ENCODE peak calls at places on chromosomes 11 and 22, in ten cellular contexts. One of them, this sample, is unnamed.

GRCh38 chr11:71554996-71555395 is 6.8 kb downstream of the KRTAP5-9 start:
- DNase-seq in GDM1: no peak
- DNase-seq in adrenal gland: no peak
- DNase-seq in GM23248: no peak
- DNase-seq in left colon: no peak
- DNase-seq in left cardiac atrium: no peak
- DNase-seq in neural progenitor cell: no peak
- DNase-seq in EL: no peak
- DNase-seq in stimulated activated CD4-positive, alpha-beta T cell treated with anti-CD3 and anti-CD28 coated beads, TNF-alpha, amount 100 ng/mL, for 1 hour: no peak
- DNase-seq in NCI-H2029: no peak
- DNase-seq in this sample: no peak

GRCh38 chr11:135002236-135002635 is 590.2 kb upstream of the B3GAT1 start:
- DNase-seq in GDM1: no peak
- DNase-seq in adrenal gland: no peak
- DNase-seq in GM23248: no peak
- DNase-seq in left colon: no peak
- DNase-seq in left cardiac atrium: no peak
- DNase-seq in neural progenitor cell: no peak
- DNase-seq in EL: no peak
- DNase-seq in stimulated activated CD4-positive, alpha-beta T cell treated with anti-CD3 and anti-CD28 coated beads, TNF-alpha, amount 100 ng/mL, for 1 hour: no peak
- DNase-seq in NCI-H2029: peak
- DNase-seq in this sample: no peak

GRCh38 chr22:46280999-46281623 is 13.3 kb downstream of the TTC38 start:
- DNase-seq in GDM1: no peak
- DNase-seq in adrenal gland: no peak
- DNase-seq in GM23248: no peak
- DNase-seq in left colon: no peak
- DNase-seq in left cardiac atrium: no peak
- DNase-seq in neural progenitor cell: no peak
- DNase-seq in EL: no peak
- DNase-seq in stimulated activated CD4-positive, alpha-beta T cell treated with anti-CD3 and anti-CD28 coated beads, TNF-alpha, amount 100 ng/mL, for 1 hour: no peak
- DNase-seq in NCI-H2029: no peak
- DNase-seq in this sample: no peak

GRCh38 chr11:79018371-79018849 is 422.4 kb downstream of the TENM4 start:
- DNase-seq in GDM1: no peak
- DNase-seq in adrenal gland: no peak
- DNase-seq in GM23248: peak
- DNase-seq in left colon: no peak
- DNase-seq in left cardiac atrium: no peak
- DNase-seq in neural progenitor cell: no peak
- DNase-seq in EL: peak
- DNase-seq in stimulated activated CD4-positive, alpha-beta T cell treated with anti-CD3 and anti-CD28 coated beads, TNF-alpha, amount 100 ng/mL, for 1 hour: no peak
- DNase-seq in NCI-H2029: no peak
- DNase-seq in this sample: no peak

GRCh38 chr22:32949719-32950118 is 108.5 kb downstream of the SYN3 start:
- DNase-seq in GDM1: no peak
- DNase-seq in adrenal gland: peak
- DNase-seq in GM23248: no peak
- DNase-seq in left colon: no peak
- DNase-seq in left cardiac atrium: no peak
- DNase-seq in neural progenitor cell: no peak
- DNase-seq in EL: no peak
- DNase-seq in stimulated activated CD4-positive, alpha-beta T cell treated with anti-CD3 and anti-CD28 coated beads, TNF-alpha, amount 100 ng/mL, for 1 hour: no peak
- DNase-seq in NCI-H2029: no peak
- DNase-seq in this sample: no peak

GRCh38 chr22:48464246-48464645 is 1363.4 kb downstream of the BRD1 start:
- DNase-seq in GDM1: no peak
- DNase-seq in adrenal gland: no peak
- DNase-seq in GM23248: no peak
- DNase-seq in left colon: no peak
- DNase-seq in left cardiac atrium: no peak
- DNase-seq in neural progenitor cell: peak
- DNase-seq in EL: no peak
- DNase-seq in stimulated activated CD4-positive, alpha-beta T cell treated with anti-CD3 and anti-CD28 coated beads, TNF-alpha, amount 100 ng/mL, for 1 hour: no peak
- DNase-seq in NCI-H2029: no peak
- DNase-seq in this sample: no peak

GRCh38 chr22:37310075-37310606 is 27.8 kb downstream of the CYTH4 start:
- DNase-seq in GDM1: no peak
- DNase-seq in adrenal gland: no peak
- DNase-seq in GM23248: peak
- DNase-seq in left colon: no peak
- DNase-seq in left cardiac atrium: no peak
- DNase-seq in neural progenitor cell: no peak
- DNase-seq in EL: peak
- DNase-seq in stimulated activated CD4-positive, alpha-beta T cell treated with anti-CD3 and anti-CD28 coated beads, TNF-alpha, amount 100 ng/mL, for 1 hour: no peak
- DNase-seq in NCI-H2029: no peak
- DNase-seq in this sample: no peak

GRCh38 chr22:26546282-26546681 is 34.0 kb upstream of the TFIP11 start:
- DNase-seq in GDM1: no peak
- DNase-seq in adrenal gland: no peak
- DNase-seq in GM23248: no peak
- DNase-seq in left colon: no peak
- DNase-seq in left cardiac atrium: no peak
- DNase-seq in neural progenitor cell: no peak
- DNase-seq in EL: no peak
- DNase-seq in stimulated activated CD4-positive, alpha-beta T cell treated with anti-CD3 and anti-CD28 coated beads, TNF-alpha, amount 100 ng/mL, for 1 hour: no peak
- DNase-seq in NCI-H2029: peak
- DNase-seq in this sample: no peak

GRCh38 chr11:69384548-69385465 is 90.9 kb downstream of the MYEOV start:
- DNase-seq in GDM1: no peak
- DNase-seq in adrenal gland: peak
- DNase-seq in GM23248: no peak
- DNase-seq in left colon: peak
- DNase-seq in left cardiac atrium: no peak
- DNase-seq in neural progenitor cell: no peak
- DNase-seq in EL: no peak
- DNase-seq in stimulated activated CD4-positive, alpha-beta T cell treated with anti-CD3 and anti-CD28 coated beads, TNF-alpha, amount 100 ng/mL, for 1 hour: no peak
- DNase-seq in NCI-H2029: no peak
- DNase-seq in this sample: no peak

GRCh38 chr11:9090488-9091043 is 833 bp downstream of the SCUBE2 start:
- DNase-seq in GDM1: no peak
- DNase-seq in adrenal gland: no peak
- DNase-seq in GM23248: peak
- DNase-seq in left colon: no peak
- DNase-seq in left cardiac atrium: no peak
- DNase-seq in neural progenitor cell: peak
- DNase-seq in EL: peak
- DNase-seq in stimulated activated CD4-positive, alpha-beta T cell treated with anti-CD3 and anti-CD28 coated beads, TNF-alpha, amount 100 ng/mL, for 1 hour: no peak
- DNase-seq in NCI-H2029: no peak
- DNase-seq in this sample: no peak

GRCh38 chr11:70548976-70549375 is 150.6 kb downstream of the CTTN start:
- DNase-seq in GDM1: no peak
- DNase-seq in adrenal gland: no peak
- DNase-seq in GM23248: no peak
- DNase-seq in left colon: no peak
- DNase-seq in left cardiac atrium: no peak
- DNase-seq in neural progenitor cell: no peak
- DNase-seq in EL: no peak
- DNase-seq in stimulated activated CD4-positive, alpha-beta T cell treated with anti-CD3 and anti-CD28 coated beads, TNF-alpha, amount 100 ng/mL, for 1 hour: no peak
- DNase-seq in NCI-H2029: no peak
- DNase-seq in this sample: no peak

GRCh38 chr22:24429411-24430365 is 2.3 kb downstream of the ADORA2A start:
- DNase-seq in GDM1: no peak
- DNase-seq in adrenal gland: peak
- DNase-seq in GM23248: peak
- DNase-seq in left colon: no peak
- DNase-seq in left cardiac atrium: peak
- DNase-seq in neural progenitor cell: no peak
- DNase-seq in EL: peak
- DNase-seq in stimulated activated CD4-positive, alpha-beta T cell treated with anti-CD3 and anti-CD28 coated beads, TNF-alpha, amount 100 ng/mL, for 1 hour: no peak
- DNase-seq in NCI-H2029: no peak
- DNase-seq in this sample: peak

GRCh38 chr11:73285721-73286120 is 13.6 kb downstream of the P2RY6 start:
- DNase-seq in GDM1: no peak
- DNase-seq in adrenal gland: no peak
- DNase-seq in GM23248: no peak
- DNase-seq in left colon: no peak
- DNase-seq in left cardiac atrium: peak
- DNase-seq in neural progenitor cell: no peak
- DNase-seq in EL: no peak
- DNase-seq in stimulated activated CD4-positive, alpha-beta T cell treated with anti-CD3 and anti-CD28 coated beads, TNF-alpha, amount 100 ng/mL, for 1 hour: no peak
- DNase-seq in NCI-H2029: no peak
- DNase-seq in this sample: no peak

This sample was measured in GF-D8.